ENCODE peak calls at places on chromosomes 1 and 21, in eight cellular contexts. One of them, this sample, is unnamed.

GRCh38 chr1:48093696-48094518 is 96.7 kb upstream of the TRABD2B start:
- DNase-seq in tibial artery: no peak
- DNase-seq in PC-9: peak; percentile 76
- DNase-seq in Peyer's patch: peak; percentile 46
- DNase-seq in AG10803: peak; percentile 16
- DNase-seq in A549: peak; percentile 67
- DNase-seq in fibroblast of mammary gland: peak; percentile 44
- DNase-seq in A673: peak; percentile 61
- DNase-seq in this sample: peak; percentile 94

GRCh38 chr1:171966426-171967220 is 125.3 kb downstream of the DNM3 start:
- DNase-seq in tibial artery: no peak
- DNase-seq in PC-9: no peak
- DNase-seq in Peyer's patch: no peak
- DNase-seq in AG10803: no peak
- DNase-seq in A549: peak; percentile 4
- DNase-seq in fibroblast of mammary gland: no peak
- DNase-seq in A673: no peak
- DNase-seq in this sample: no peak

GRCh38 chr21:41360072-41360821 is 1.6 kb upstream of the MX2 start:
- DNase-seq in tibial artery: peak; percentile 76
- DNase-seq in PC-9: no peak
- DNase-seq in Peyer's patch: peak; percentile 22
- DNase-seq in AG10803: peak; percentile 82
- DNase-seq in A549: no peak
- DNase-seq in fibroblast of mammary gland: peak; percentile 57
- DNase-seq in A673: no peak
- DNase-seq in this sample: peak; percentile 63

GRCh38 chr1:233140519-233140918 is 155.0 kb downstream of the PCNX2 start:
- DNase-seq in tibial artery: no peak
- DNase-seq in PC-9: no peak
- DNase-seq in Peyer's patch: no peak
- DNase-seq in AG10803: peak; percentile 44
- DNase-seq in A549: no peak
- DNase-seq in fibroblast of mammary gland: peak; percentile 68
- DNase-seq in A673: no peak
- DNase-seq in this sample: no peak

GRCh38 chr21:32307706-32308105 is 9.1 kb downstream of the MRAP start:
- DNase-seq in tibial artery: no peak
- DNase-seq in PC-9: no peak
- DNase-seq in Peyer's patch: no peak
- DNase-seq in AG10803: peak; percentile 40
- DNase-seq in A549: no peak
- DNase-seq in fibroblast of mammary gland: peak; percentile 45
- DNase-seq in A673: no peak
- DNase-seq in this sample: no peak

GRCh38 chr1:27400963-27401341 is 8.5 kb downstream of the GPR3 start:
- DNase-seq in tibial artery: no peak
- DNase-seq in PC-9: no peak
- DNase-seq in Peyer's patch: no peak
- DNase-seq in AG10803: no peak
- DNase-seq in A549: no peak
- DNase-seq in fibroblast of mammary gland: no peak
- DNase-seq in A673: no peak
- DNase-seq in this sample: no peak

GRCh38 chr1:71644997-71645396 is 564.2 kb upstream of the ZRANB2 start:
- DNase-seq in tibial artery: no peak
- DNase-seq in PC-9: no peak
- DNase-seq in Peyer's patch: no peak
- DNase-seq in AG10803: no peak
- DNase-seq in A549: no peak
- DNase-seq in fibroblast of mammary gland: no peak
- DNase-seq in A673: no peak
- DNase-seq in this sample: no peak

GRCh38 chr1:109248797-109249629 is at the start of gene CELSR2:
- DNase-seq in tibial artery: no peak
- DNase-seq in PC-9: peak; percentile 69
- DNase-seq in Peyer's patch: peak; percentile 52
- DNase-seq in AG10803: peak; percentile 43
- DNase-seq in A549: peak; percentile 56
- DNase-seq in fibroblast of mammary gland: peak; percentile 29
- DNase-seq in A673: peak; percentile 90
- DNase-seq in this sample: peak; percentile 60

GRCh38 chr1:156656779-156657160 is 14.9 kb downstream of the BCAN start:
- DNase-seq in tibial artery: peak; percentile 33
- DNase-seq in PC-9: no peak
- DNase-seq in Peyer's patch: no peak
- DNase-seq in AG10803: no peak
- DNase-seq in A549: no peak
- DNase-seq in fibroblast of mammary gland: peak; percentile 28
- DNase-seq in A673: no peak
- DNase-seq in this sample: no peak

GRCh38 chr1:18108313-18109057 is 887 bp downstream of the IGSF21 start:
- DNase-seq in tibial artery: no peak
- DNase-seq in PC-9: no peak
- DNase-seq in Peyer's patch: no peak
- DNase-seq in AG10803: no peak
- DNase-seq in A549: no peak
- DNase-seq in fibroblast of mammary gland: no peak
- DNase-seq in A673: no peak
- DNase-seq in this sample: no peak

GRCh38 chr1:245986404-245987221 is 520.5 kb downstream of the SMYD3 start:
- DNase-seq in tibial artery: no peak
- DNase-seq in PC-9: peak; percentile 25
- DNase-seq in Peyer's patch: no peak
- DNase-seq in AG10803: peak; percentile 87
- DNase-seq in A549: peak; percentile 11
- DNase-seq in fibroblast of mammary gland: peak; percentile 89
- DNase-seq in A673: peak; percentile 78
- DNase-seq in this sample: no peak

GRCh38 chr1:30087465-30087864 is 635.9 kb downstream of the MATN1 start:
- DNase-seq in tibial artery: no peak
- DNase-seq in PC-9: peak; percentile 6
- DNase-seq in Peyer's patch: no peak
- DNase-seq in AG10803: no peak
- DNase-seq in A549: peak; percentile 21
- DNase-seq in fibroblast of mammary gland: no peak
- DNase-seq in A673: peak; percentile 47
- DNase-seq in this sample: peak; percentile 19

DNA sequence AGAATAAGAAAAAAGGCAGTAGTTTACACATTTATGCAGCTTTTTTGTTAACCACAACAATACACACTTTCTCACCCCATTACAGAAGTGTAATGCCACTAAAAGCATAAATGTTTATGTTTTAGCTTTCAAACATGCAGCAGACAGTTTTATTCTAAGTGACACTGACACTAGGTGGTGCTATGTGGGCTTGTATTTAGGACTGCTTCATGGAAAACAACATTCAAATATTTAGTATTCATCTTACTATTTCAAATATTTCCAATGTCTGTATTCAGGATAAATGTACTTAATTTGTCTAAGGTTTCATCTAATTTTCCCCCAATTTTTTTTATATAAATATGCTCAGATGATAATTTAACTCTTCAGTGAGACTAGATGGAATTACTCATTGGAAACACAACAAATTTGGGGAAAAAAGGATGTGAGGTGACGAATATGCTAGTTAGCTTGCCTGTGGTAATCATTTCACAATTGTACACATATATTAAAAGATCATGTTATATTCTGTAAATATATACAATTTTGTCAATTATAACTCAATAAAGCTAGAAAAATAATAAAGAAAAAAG is 71.4 kb downstream of the USP1 start:
- DNase-seq in tibial artery: no peak
- DNase-seq in PC-9: peak; percentile 3
- DNase-seq in Peyer's patch: no peak
- DNase-seq in AG10803: peak; percentile 59
- DNase-seq in A549: peak; percentile 44
- DNase-seq in fibroblast of mammary gland: peak; percentile 67
- DNase-seq in A673: peak; percentile 61
- DNase-seq in this sample: peak; percentile 28
- TF ChIP-seq CTCF in tibial artery: peak; percentile 38
- TF ChIP-seq CTCF in PC-9: peak; percentile 70
- TF ChIP-seq CTCF in Peyer's patch: peak; percentile 63
- TF ChIP-seq CTCF in AG10803: peak; percentile 73
- TF ChIP-seq CTCF in A549: peak; percentile 66
- TF ChIP-seq CTCF in fibroblast of mammary gland: peak; percentile 69
- TF ChIP-seq CTCF in A673: peak; percentile 77
- TF ChIP-seq CTCF in this sample: peak; percentile 48

GRCh38 chr1:58908539-58909161 is 124.8 kb upstream of the JUN start:
- DNase-seq in tibial artery: no peak
- DNase-seq in PC-9: no peak
- DNase-seq in Peyer's patch: no peak
- DNase-seq in AG10803: peak; percentile 83
- DNase-seq in A549: no peak
- DNase-seq in fibroblast of mammary gland: peak; percentile 39
- DNase-seq in A673: no peak
- DNase-seq in this sample: no peak

GRCh38 chr1:58914925-58915324 is 131.1 kb upstream of the JUN start:
- DNase-seq in tibial artery: no peak
- DNase-seq in PC-9: no peak
- DNase-seq in Peyer's patch: no peak
- DNase-seq in AG10803: no peak
- DNase-seq in A549: no peak
- DNase-seq in fibroblast of mammary gland: no peak
- DNase-seq in A673: no peak
- DNase-seq in this sample: no peak

GRCh38 chr1:58909914-58910681 is 126.3 kb upstream of the JUN start:
- DNase-seq in tibial artery: no peak
- DNase-seq in PC-9: no peak
- DNase-seq in Peyer's patch: no peak
- DNase-seq in AG10803: no peak
- DNase-seq in A549: no peak
- DNase-seq in fibroblast of mammary gland: no peak
- DNase-seq in A673: no peak
- DNase-seq in this sample: no peak

GRCh38 chr1:58909162-58909560 is 125.3 kb upstream of the JUN start:
- DNase-seq in tibial artery: no peak
- DNase-seq in PC-9: peak; percentile 43
- DNase-seq in Peyer's patch: no peak
- DNase-seq in AG10803: peak; percentile 75
- DNase-seq in A549: no peak
- DNase-seq in fibroblast of mammary gland: peak; percentile 89
- DNase-seq in A673: no peak
- DNase-seq in this sample: no peak

GRCh38 chr1:58911841-58912553 is 128.2 kb upstream of the JUN start:
- DNase-seq in tibial artery: no peak
- DNase-seq in PC-9: no peak
- DNase-seq in Peyer's patch: no peak
- DNase-seq in AG10803: no peak
- DNase-seq in A549: no peak
- DNase-seq in fibroblast of mammary gland: no peak
- DNase-seq in A673: no peak
- DNase-seq in this sample: no peak
- TF ChIP-seq CTCF in tibial artery: no peak
- TF ChIP-seq CTCF in PC-9: no peak
- TF ChIP-seq CTCF in Peyer's patch: no peak
- TF ChIP-seq CTCF in AG10803: no peak
- TF ChIP-seq CTCF in A549: no peak
- TF ChIP-seq CTCF in fibroblast of mammary gland: no peak
- TF ChIP-seq CTCF in A673: no peak
- TF ChIP-seq CTCF in this sample: no peak

GRCh38 chr1:20727746-20728316 is 4.7 kb downstream of the SH2D5 start:
- DNase-seq in tibial artery: no peak
- DNase-seq in PC-9: no peak
- DNase-seq in Peyer's patch: no peak
- DNase-seq in AG10803: peak; percentile 15
- DNase-seq in A549: no peak
- DNase-seq in fibroblast of mammary gland: no peak
- DNase-seq in A673: peak; percentile 60
- DNase-seq in this sample: no peak
- TF ChIP-seq CTCF in tibial artery: no peak
- TF ChIP-seq CTCF in PC-9: no peak
- TF ChIP-seq CTCF in Peyer's patch: no peak
- TF ChIP-seq CTCF in AG10803: no peak
- TF ChIP-seq CTCF in A549: no peak
- TF ChIP-seq CTCF in fibroblast of mammary gland: peak; percentile 3
- TF ChIP-seq CTCF in A673: peak; percentile 40
- TF ChIP-seq CTCF in this sample: no peak

GRCh38 chr1:151912973-151913372 is 3.7 kb upstream of the THEM4 start:
- DNase-seq in tibial artery: no peak
- DNase-seq in PC-9: no peak
- DNase-seq in Peyer's patch: no peak
- DNase-seq in AG10803: no peak
- DNase-seq in A549: no peak
- DNase-seq in fibroblast of mammary gland: no peak
- DNase-seq in A673: no peak
- DNase-seq in this sample: no peak

GRCh38 chr1:151905070-151905442 is 4.3 kb downstream of the THEM4 start:
- DNase-seq in tibial artery: no peak
- DNase-seq in PC-9: no peak
- DNase-seq in Peyer's patch: peak; percentile 44
- DNase-seq in AG10803: no peak
- DNase-seq in A549: no peak
- DNase-seq in fibroblast of mammary gland: peak; percentile 41
- DNase-seq in A673: no peak
- DNase-seq in this sample: no peak

GRCh38 chr1:151907363-151908139 is 1.8 kb downstream of the THEM4 start:
- DNase-seq in tibial artery: no peak
- DNase-seq in PC-9: no peak
- DNase-seq in Peyer's patch: no peak
- DNase-seq in AG10803: no peak
- DNase-seq in A549: peak; percentile 73
- DNase-seq in fibroblast of mammary gland: peak; percentile 11
- DNase-seq in A673: no peak
- DNase-seq in this sample: no peak

GRCh38 chr1:151908228-151908691 is 1.1 kb downstream of the THEM4 start:
- DNase-seq in tibial artery: no peak
- DNase-seq in PC-9: no peak
- DNase-seq in Peyer's patch: no peak
- DNase-seq in AG10803: no peak
- DNase-seq in A549: peak; percentile 43
- DNase-seq in fibroblast of mammary gland: peak; percentile 47
- DNase-seq in A673: no peak
- DNase-seq in this sample: no peak

DNA sequence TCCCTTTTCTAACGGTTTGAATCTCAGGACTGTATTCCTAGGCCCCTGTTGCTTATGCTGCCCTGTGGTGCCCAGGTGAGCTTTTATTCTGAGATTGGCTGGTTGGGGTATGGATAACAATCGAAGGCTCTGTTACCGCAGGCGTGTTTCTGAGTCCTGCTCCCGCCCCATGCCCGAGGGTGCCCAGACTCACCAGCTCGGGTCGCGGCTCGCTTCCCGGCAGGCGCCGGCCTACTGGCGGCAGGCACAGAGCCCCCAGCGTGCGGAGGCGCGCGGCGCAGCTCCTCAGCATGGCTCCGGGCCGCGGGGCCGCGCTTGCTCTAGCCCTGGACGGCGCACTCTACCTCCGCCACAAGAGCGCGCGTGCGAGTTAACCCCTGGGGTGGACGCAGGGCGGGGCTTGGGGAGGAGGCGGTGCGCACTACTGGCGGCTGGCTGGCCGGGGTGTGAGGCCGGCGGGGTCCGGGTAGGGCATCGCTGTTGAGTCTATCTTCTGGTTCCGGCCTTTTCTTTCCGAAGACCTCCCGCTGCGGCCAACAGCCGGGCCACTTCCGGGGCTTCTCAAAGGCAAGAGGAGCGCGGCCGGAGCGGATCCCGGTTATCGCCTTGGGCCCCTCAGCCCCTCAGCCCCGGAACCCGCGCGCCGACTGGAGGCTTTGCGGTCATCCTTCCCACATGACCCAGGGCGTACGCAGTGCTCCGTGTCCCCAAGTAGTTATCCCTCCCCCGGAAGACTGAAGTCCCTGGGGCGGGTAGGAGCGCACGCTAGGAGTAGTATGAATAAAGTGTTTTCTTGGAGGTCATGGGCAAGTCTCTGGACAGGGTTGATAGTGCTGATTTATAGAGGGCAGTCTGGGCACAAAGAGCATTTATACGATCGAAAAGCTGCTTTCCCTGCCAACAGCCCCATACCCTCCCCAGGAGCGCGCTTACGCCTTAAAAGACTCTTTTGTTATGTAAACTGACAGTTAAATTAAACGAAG is at the start of gene THEM4:
- DNase-seq in tibial artery: peak; percentile 97
- DNase-seq in PC-9: peak; percentile 98
- DNase-seq in Peyer's patch: peak; percentile 95
- DNase-seq in AG10803: peak; percentile 97
- DNase-seq in A549: peak; percentile 99
- DNase-seq in fibroblast of mammary gland: peak; percentile 95
- DNase-seq in A673: peak; percentile 83
- DNase-seq in this sample: peak; percentile 100
- TF ChIP-seq CTCF in tibial artery: peak; percentile 36
- TF ChIP-seq CTCF in PC-9: no peak
- TF ChIP-seq CTCF in Peyer's patch: peak; percentile 47
- TF ChIP-seq CTCF in AG10803: no peak
- TF ChIP-seq CTCF in A549: peak; percentile 21
- TF ChIP-seq CTCF in fibroblast of mammary gland: no peak
- TF ChIP-seq CTCF in A673: peak; percentile 18
- TF ChIP-seq CTCF in this sample: no peak

This sample was measured in Calu3.